ENCODE peak calls at places on chromosomes 7 and 10, in eight cellular contexts. W, Z, K, N, Q, J, I and X are unnamed samples.

GRCh38 chr7:148921806-148922205 is 37.7 kb upstream of the EZH2 start:
- DNase-seq in J (no peak), Z (no peak), K (no peak), Q (no peak), I (no peak), W (no peak), N (no peak), X (no peak)

GRCh38 chr7:81887098-81887497 is 117.3 kb upstream of the HGF start:
- DNase-seq in J (no peak), N (no peak), Q (no peak), Z (no peak), W (peak; percentile 50), K (no peak), I (no peak), X (no peak)

GRCh38 chr7:101586078-101586941 is 42.8 kb downstream of the MYL10 start:
- DNase-seq in Q (no peak), Z (no peak), J (no peak), I (peak; percentile 46), N (no peak), K (no peak), W (no peak), X (no peak)

GRCh38 chr10:12635127-12635541 is 285.8 kb downstream of the CAMK1D start:
- DNase-seq in J (peak; percentile 16), Z (no peak), W (peak; percentile 52), K (no peak), Q (no peak), N (no peak), I (no peak), X (no peak)

GRCh38 chr10:22550732-22551131 is 163.6 kb downstream of the PIP4K2A start:
- DNase-seq in J (peak; percentile 62), Z (peak; percentile 82), Q (peak; percentile 28), N (peak; percentile 69), W (peak; percentile 4), K (peak; percentile 61), I (peak; percentile 57), X (peak; percentile 75)

GRCh38 chr10:101489355-101489754 is 98.7 kb downstream of the POLL start:
- DNase-seq in N (no peak), W (peak; percentile 75), Q (no peak), I (peak; percentile 42), Z (no peak), J (no peak), K (no peak), X (no peak)

GRCh38 chr7:20331231-20331880 is 656 bp downstream of the ITGB8 start:
- DNase-seq in I (no peak), J (no peak), Q (no peak), K (no peak), N (peak; percentile 67), W (peak; percentile 18), Z (peak; percentile 85), X (peak; percentile 52)

GRCh38 chr10:3100856-3101640 is 33.7 kb downstream of the PFKP start:
- DNase-seq in K (no peak), Z (no peak), W (no peak), Q (no peak), N (no peak), J (no peak), I (no peak), X (no peak)

GRCh38 chr10:6766480-6766879 is 186.4 kb upstream of the PRKCQ start:
- DNase-seq in I (no peak), Z (no peak), J (no peak), K (no peak), Q (no peak), W (peak; percentile 50), N (no peak), X (no peak)

GRCh38 chr10:108358912-108359311 is 1194.4 kb upstream of the SORCS1 start:
- DNase-seq in J (no peak), N (no peak), I (peak; percentile 6), Z (no peak), Q (peak; percentile 84), W (peak; percentile 82), K (peak; percentile 10), X (no peak)

GRCh38 chr10:30454744-30455498 is 20.9 kb downstream of the MAP3K8 start:
- DNase-seq in I (no peak), N (no peak), J (no peak), W (peak; percentile 86), Z (no peak), K (no peak), Q (peak; percentile 73), X (no peak)

GRCh38 chr7:36430881-36431280 is 41.2 kb downstream of the ANLN start:
- DNase-seq in Z (no peak), K (no peak), W (no peak), Q (no peak), J (no peak), N (no peak), I (no peak), X (no peak)

GRCh38 chr10:98456688-98457482 is 10.2 kb upstream of the HPS1 start:
- DNase-seq in Q (no peak), Z (no peak), J (no peak), I (no peak), W (no peak), N (no peak), K (no peak), X (no peak)

GRCh38 chr10:90314718-90315117 is 543.1 kb downstream of the HTR7 start:
- DNase-seq in N (no peak), J (no peak), W (no peak), Z (no peak), I (no peak), Q (no peak), K (no peak), X (no peak)